ENCODE peak calls at places on chromosomes 5 and 9, in eight cellular contexts. One of them, this sample, is unnamed.

GRCh38 chr9:107309271-107309670 is 26.2 kb downstream of the RAD23B start:
- DNase-seq in stimulated activated effector memory CD8-positive, alpha-beta T cell treated with anti-CD3 and anti-CD28 coated beads, Interleukin-12 subunit alpha, Interleukin-12 subunit beta, amount 100 ng/mL, for 72 hours: no peak
- DNase-seq in amygdala: no peak
- DNase-seq in transverse colon: no peak
- DNase-seq in EL: no peak
- DNase-seq in naive thymus-derived CD8-positive, alpha-beta T cell: peak; percentile 50
- DNase-seq in stimulated activated CD4-positive, alpha-beta T cell treated with anti-CD3 and anti-CD28 coated beads, TNF-alpha, amount 100 ng/mL, for 48 hours: no peak
- DNase-seq in fibroblast of the aortic adventitia: no peak
- DNase-seq in this sample: no peak

GRCh38 chr9:119375892-119376291 is 6.7 kb upstream of the BRINP1 start:
- DNase-seq in stimulated activated effector memory CD8-positive, alpha-beta T cell treated with anti-CD3 and anti-CD28 coated beads, Interleukin-12 subunit alpha, Interleukin-12 subunit beta, amount 100 ng/mL, for 72 hours: no peak
- DNase-seq in amygdala: no peak
- DNase-seq in transverse colon: peak; percentile 9
- DNase-seq in EL: peak; percentile 10
- DNase-seq in naive thymus-derived CD8-positive, alpha-beta T cell: no peak
- DNase-seq in stimulated activated CD4-positive, alpha-beta T cell treated with anti-CD3 and anti-CD28 coated beads, TNF-alpha, amount 100 ng/mL, for 48 hours: no peak
- DNase-seq in fibroblast of the aortic adventitia: peak; percentile 5
- DNase-seq in this sample: no peak

GRCh38 chr9:91693226-91693625 is 256.8 kb downstream of the ROR2 start:
- DNase-seq in stimulated activated effector memory CD8-positive, alpha-beta T cell treated with anti-CD3 and anti-CD28 coated beads, Interleukin-12 subunit alpha, Interleukin-12 subunit beta, amount 100 ng/mL, for 72 hours: no peak
- DNase-seq in amygdala: no peak
- DNase-seq in transverse colon: no peak
- DNase-seq in EL: no peak
- DNase-seq in naive thymus-derived CD8-positive, alpha-beta T cell: no peak
- DNase-seq in stimulated activated CD4-positive, alpha-beta T cell treated with anti-CD3 and anti-CD28 coated beads, TNF-alpha, amount 100 ng/mL, for 48 hours: no peak
- DNase-seq in fibroblast of the aortic adventitia: peak; percentile 31
- DNase-seq in this sample: no peak

GRCh38 chr5:98248949-98249348 is 524.5 kb upstream of the RGMB start:
- DNase-seq in stimulated activated effector memory CD8-positive, alpha-beta T cell treated with anti-CD3 and anti-CD28 coated beads, Interleukin-12 subunit alpha, Interleukin-12 subunit beta, amount 100 ng/mL, for 72 hours: no peak
- DNase-seq in amygdala: no peak
- DNase-seq in transverse colon: no peak
- DNase-seq in EL: peak; percentile 89
- DNase-seq in naive thymus-derived CD8-positive, alpha-beta T cell: no peak
- DNase-seq in stimulated activated CD4-positive, alpha-beta T cell treated with anti-CD3 and anti-CD28 coated beads, TNF-alpha, amount 100 ng/mL, for 48 hours: no peak
- DNase-seq in fibroblast of the aortic adventitia: peak; percentile 97
- DNase-seq in this sample: no peak

GRCh38 chr9:20753761-20754160 is 69.7 kb downstream of the FOCAD start:
- DNase-seq in stimulated activated effector memory CD8-positive, alpha-beta T cell treated with anti-CD3 and anti-CD28 coated beads, Interleukin-12 subunit alpha, Interleukin-12 subunit beta, amount 100 ng/mL, for 72 hours: no peak
- DNase-seq in amygdala: no peak
- DNase-seq in transverse colon: no peak
- DNase-seq in EL: peak; percentile 13
- DNase-seq in naive thymus-derived CD8-positive, alpha-beta T cell: no peak
- DNase-seq in stimulated activated CD4-positive, alpha-beta T cell treated with anti-CD3 and anti-CD28 coated beads, TNF-alpha, amount 100 ng/mL, for 48 hours: no peak
- DNase-seq in fibroblast of the aortic adventitia: no peak
- DNase-seq in this sample: no peak

GRCh38 chr9:73270967-73271722 is 119.5 kb downstream of the ANXA1 start:
- DNase-seq in stimulated activated effector memory CD8-positive, alpha-beta T cell treated with anti-CD3 and anti-CD28 coated beads, Interleukin-12 subunit alpha, Interleukin-12 subunit beta, amount 100 ng/mL, for 72 hours: no peak
- DNase-seq in amygdala: no peak
- DNase-seq in transverse colon: no peak
- DNase-seq in EL: peak; percentile 79
- DNase-seq in naive thymus-derived CD8-positive, alpha-beta T cell: no peak
- DNase-seq in stimulated activated CD4-positive, alpha-beta T cell treated with anti-CD3 and anti-CD28 coated beads, TNF-alpha, amount 100 ng/mL, for 48 hours: no peak
- DNase-seq in fibroblast of the aortic adventitia: peak; percentile 88
- DNase-seq in this sample: no peak

GRCh38 chr5:14781106-14781505 is 90.5 kb downstream of the ANKH start:
- DNase-seq in stimulated activated effector memory CD8-positive, alpha-beta T cell treated with anti-CD3 and anti-CD28 coated beads, Interleukin-12 subunit alpha, Interleukin-12 subunit beta, amount 100 ng/mL, for 72 hours: no peak
- DNase-seq in amygdala: no peak
- DNase-seq in transverse colon: no peak
- DNase-seq in EL: no peak
- DNase-seq in naive thymus-derived CD8-positive, alpha-beta T cell: no peak
- DNase-seq in stimulated activated CD4-positive, alpha-beta T cell treated with anti-CD3 and anti-CD28 coated beads, TNF-alpha, amount 100 ng/mL, for 48 hours: no peak
- DNase-seq in fibroblast of the aortic adventitia: no peak
- DNase-seq in this sample: no peak

GRCh38 chr5:59656351-59657254 is 236.9 kb downstream of the PDE4D start:
- DNase-seq in stimulated activated effector memory CD8-positive, alpha-beta T cell treated with anti-CD3 and anti-CD28 coated beads, Interleukin-12 subunit alpha, Interleukin-12 subunit beta, amount 100 ng/mL, for 72 hours: no peak
- DNase-seq in amygdala: no peak
- DNase-seq in transverse colon: no peak
- DNase-seq in EL: peak; percentile 37
- DNase-seq in naive thymus-derived CD8-positive, alpha-beta T cell: no peak
- DNase-seq in stimulated activated CD4-positive, alpha-beta T cell treated with anti-CD3 and anti-CD28 coated beads, TNF-alpha, amount 100 ng/mL, for 48 hours: no peak
- DNase-seq in fibroblast of the aortic adventitia: no peak
- DNase-seq in this sample: no peak

GRCh38 chr5:125134216-125135081 is 388.0 kb upstream of the ZNF608 start:
- DNase-seq in stimulated activated effector memory CD8-positive, alpha-beta T cell treated with anti-CD3 and anti-CD28 coated beads, Interleukin-12 subunit alpha, Interleukin-12 subunit beta, amount 100 ng/mL, for 72 hours: no peak
- DNase-seq in amygdala: no peak
- DNase-seq in transverse colon: no peak
- DNase-seq in EL: peak; percentile 93
- DNase-seq in naive thymus-derived CD8-positive, alpha-beta T cell: no peak
- DNase-seq in stimulated activated CD4-positive, alpha-beta T cell treated with anti-CD3 and anti-CD28 coated beads, TNF-alpha, amount 100 ng/mL, for 48 hours: no peak
- DNase-seq in fibroblast of the aortic adventitia: peak; percentile 82
- DNase-seq in this sample: no peak

GRCh38 chr9:34125681-34126206 is 754 bp downstream of the DCAF12 start:
- DNase-seq in stimulated activated effector memory CD8-positive, alpha-beta T cell treated with anti-CD3 and anti-CD28 coated beads, Interleukin-12 subunit alpha, Interleukin-12 subunit beta, amount 100 ng/mL, for 72 hours: no peak
- DNase-seq in amygdala: no peak
- DNase-seq in transverse colon: peak; percentile 16
- DNase-seq in EL: peak; percentile 45
- DNase-seq in naive thymus-derived CD8-positive, alpha-beta T cell: no peak
- DNase-seq in stimulated activated CD4-positive, alpha-beta T cell treated with anti-CD3 and anti-CD28 coated beads, TNF-alpha, amount 100 ng/mL, for 48 hours: no peak
- DNase-seq in fibroblast of the aortic adventitia: peak; percentile 20
- DNase-seq in this sample: no peak

GRCh38 chr9:127345566-127345965 is 51.4 kb upstream of the SLC2A8 start:
- DNase-seq in stimulated activated effector memory CD8-positive, alpha-beta T cell treated with anti-CD3 and anti-CD28 coated beads, Interleukin-12 subunit alpha, Interleukin-12 subunit beta, amount 100 ng/mL, for 72 hours: no peak
- DNase-seq in amygdala: no peak
- DNase-seq in transverse colon: no peak
- DNase-seq in EL: no peak
- DNase-seq in naive thymus-derived CD8-positive, alpha-beta T cell: no peak
- DNase-seq in stimulated activated CD4-positive, alpha-beta T cell treated with anti-CD3 and anti-CD28 coated beads, TNF-alpha, amount 100 ng/mL, for 48 hours: no peak
- DNase-seq in fibroblast of the aortic adventitia: no peak
- DNase-seq in this sample: no peak

GRCh38 chr5:78776637-78777036 is 128.1 kb upstream of the LHFPL2 start:
- DNase-seq in stimulated activated effector memory CD8-positive, alpha-beta T cell treated with anti-CD3 and anti-CD28 coated beads, Interleukin-12 subunit alpha, Interleukin-12 subunit beta, amount 100 ng/mL, for 72 hours: no peak
- DNase-seq in amygdala: no peak
- DNase-seq in transverse colon: no peak
- DNase-seq in EL: peak; percentile 53
- DNase-seq in naive thymus-derived CD8-positive, alpha-beta T cell: no peak
- DNase-seq in stimulated activated CD4-positive, alpha-beta T cell treated with anti-CD3 and anti-CD28 coated beads, TNF-alpha, amount 100 ng/mL, for 48 hours: no peak
- DNase-seq in fibroblast of the aortic adventitia: peak; percentile 44
- DNase-seq in this sample: no peak

GRCh38 chr9:36987891-36988290 is 46.2 kb downstream of the PAX5 start:
- DNase-seq in stimulated activated effector memory CD8-positive, alpha-beta T cell treated with anti-CD3 and anti-CD28 coated beads, Interleukin-12 subunit alpha, Interleukin-12 subunit beta, amount 100 ng/mL, for 72 hours: no peak
- DNase-seq in amygdala: no peak
- DNase-seq in transverse colon: no peak
- DNase-seq in EL: peak; percentile 20
- DNase-seq in naive thymus-derived CD8-positive, alpha-beta T cell: no peak
- DNase-seq in stimulated activated CD4-positive, alpha-beta T cell treated with anti-CD3 and anti-CD28 coated beads, TNF-alpha, amount 100 ng/mL, for 48 hours: no peak
- DNase-seq in fibroblast of the aortic adventitia: peak; percentile 16
- DNase-seq in this sample: no peak

GRCh38 chr5:984774-985173 is 23.8 kb upstream of the NKD2 start:
- DNase-seq in stimulated activated effector memory CD8-positive, alpha-beta T cell treated with anti-CD3 and anti-CD28 coated beads, Interleukin-12 subunit alpha, Interleukin-12 subunit beta, amount 100 ng/mL, for 72 hours: no peak
- DNase-seq in amygdala: no peak
- DNase-seq in transverse colon: no peak
- DNase-seq in EL: no peak
- DNase-seq in naive thymus-derived CD8-positive, alpha-beta T cell: no peak
- DNase-seq in stimulated activated CD4-positive, alpha-beta T cell treated with anti-CD3 and anti-CD28 coated beads, TNF-alpha, amount 100 ng/mL, for 48 hours: no peak
- DNase-seq in fibroblast of the aortic adventitia: no peak
- DNase-seq in this sample: no peak

GRCh38 chr5:157273131-157273556 is 7.2 kb downstream of the CYFIP2 start:
- DNase-seq in stimulated activated effector memory CD8-positive, alpha-beta T cell treated with anti-CD3 and anti-CD28 coated beads, Interleukin-12 subunit alpha, Interleukin-12 subunit beta, amount 100 ng/mL, for 72 hours: no peak
- DNase-seq in amygdala: no peak
- DNase-seq in transverse colon: no peak
- DNase-seq in EL: no peak
- DNase-seq in naive thymus-derived CD8-positive, alpha-beta T cell: no peak
- DNase-seq in stimulated activated CD4-positive, alpha-beta T cell treated with anti-CD3 and anti-CD28 coated beads, TNF-alpha, amount 100 ng/mL, for 48 hours: no peak
- DNase-seq in fibroblast of the aortic adventitia: no peak
- DNase-seq in this sample: no peak

GRCh38 chr5:152592416-152592815 is 187.3 kb upstream of the NMUR2 start:
- DNase-seq in stimulated activated effector memory CD8-positive, alpha-beta T cell treated with anti-CD3 and anti-CD28 coated beads, Interleukin-12 subunit alpha, Interleukin-12 subunit beta, amount 100 ng/mL, for 72 hours: no peak
- DNase-seq in amygdala: no peak
- DNase-seq in transverse colon: no peak
- DNase-seq in EL: no peak
- DNase-seq in naive thymus-derived CD8-positive, alpha-beta T cell: no peak
- DNase-seq in stimulated activated CD4-positive, alpha-beta T cell treated with anti-CD3 and anti-CD28 coated beads, TNF-alpha, amount 100 ng/mL, for 48 hours: no peak
- DNase-seq in fibroblast of the aortic adventitia: no peak
- DNase-seq in this sample: no peak

GRCh38 chr5:148778891-148779290 is 47.5 kb upstream of the ADRB2 start:
- DNase-seq in stimulated activated effector memory CD8-positive, alpha-beta T cell treated with anti-CD3 and anti-CD28 coated beads, Interleukin-12 subunit alpha, Interleukin-12 subunit beta, amount 100 ng/mL, for 72 hours: no peak
- DNase-seq in amygdala: no peak
- DNase-seq in transverse colon: no peak
- DNase-seq in EL: no peak
- DNase-seq in naive thymus-derived CD8-positive, alpha-beta T cell: no peak
- DNase-seq in stimulated activated CD4-positive, alpha-beta T cell treated with anti-CD3 and anti-CD28 coated beads, TNF-alpha, amount 100 ng/mL, for 48 hours: no peak
- DNase-seq in fibroblast of the aortic adventitia: no peak
- DNase-seq in this sample: no peak

GRCh38 chr5:41637869-41638268 is 127.5 kb upstream of the PLCXD3 start:
- DNase-seq in stimulated activated effector memory CD8-positive, alpha-beta T cell treated with anti-CD3 and anti-CD28 coated beads, Interleukin-12 subunit alpha, Interleukin-12 subunit beta, amount 100 ng/mL, for 72 hours: no peak
- DNase-seq in amygdala: no peak
- DNase-seq in transverse colon: no peak
- DNase-seq in EL: peak; percentile 5
- DNase-seq in naive thymus-derived CD8-positive, alpha-beta T cell: no peak
- DNase-seq in stimulated activated CD4-positive, alpha-beta T cell treated with anti-CD3 and anti-CD28 coated beads, TNF-alpha, amount 100 ng/mL, for 48 hours: no peak
- DNase-seq in fibroblast of the aortic adventitia: no peak
- DNase-seq in this sample: no peak

GRCh38 chr9:130194406-130194932 is 22.3 kb downstream of the NCS1 start:
- DNase-seq in stimulated activated effector memory CD8-positive, alpha-beta T cell treated with anti-CD3 and anti-CD28 coated beads, Interleukin-12 subunit alpha, Interleukin-12 subunit beta, amount 100 ng/mL, for 72 hours: no peak
- DNase-seq in amygdala: no peak
- DNase-seq in transverse colon: no peak
- DNase-seq in EL: no peak
- DNase-seq in naive thymus-derived CD8-positive, alpha-beta T cell: no peak
- DNase-seq in stimulated activated CD4-positive, alpha-beta T cell treated with anti-CD3 and anti-CD28 coated beads, TNF-alpha, amount 100 ng/mL, for 48 hours: no peak
- DNase-seq in fibroblast of the aortic adventitia: no peak
- DNase-seq in this sample: no peak

GRCh38 chr9:38057416-38058195 is 11.4 kb downstream of the SHB start:
- DNase-seq in stimulated activated effector memory CD8-positive, alpha-beta T cell treated with anti-CD3 and anti-CD28 coated beads, Interleukin-12 subunit alpha, Interleukin-12 subunit beta, amount 100 ng/mL, for 72 hours: no peak
- DNase-seq in amygdala: no peak
- DNase-seq in transverse colon: no peak
- DNase-seq in EL: no peak
- DNase-seq in naive thymus-derived CD8-positive, alpha-beta T cell: no peak
- DNase-seq in stimulated activated CD4-positive, alpha-beta T cell treated with anti-CD3 and anti-CD28 coated beads, TNF-alpha, amount 100 ng/mL, for 48 hours: no peak
- DNase-seq in fibroblast of the aortic adventitia: no peak
- DNase-seq in this sample: no peak

GRCh38 chr9:37554318-37554717 is 21.9 kb downstream of the FBXO10 start:
- DNase-seq in stimulated activated effector memory CD8-positive, alpha-beta T cell treated with anti-CD3 and anti-CD28 coated beads, Interleukin-12 subunit alpha, Interleukin-12 subunit beta, amount 100 ng/mL, for 72 hours: no peak
- DNase-seq in amygdala: no peak
- DNase-seq in transverse colon: no peak
- DNase-seq in EL: no peak
- DNase-seq in naive thymus-derived CD8-positive, alpha-beta T cell: no peak
- DNase-seq in stimulated activated CD4-positive, alpha-beta T cell treated with anti-CD3 and anti-CD28 coated beads, TNF-alpha, amount 100 ng/mL, for 48 hours: no peak
- DNase-seq in fibroblast of the aortic adventitia: no peak
- DNase-seq in this sample: no peak

This sample was measured in activated effector memory CD4-positive, alpha-beta T cell treated with Interleukin-2 at 50 U/mL for 16 hours.